ENCODE peak calls at places on chromosomes 16 and 17, in eight cellular contexts. Q is mesendoderm; F is HFF-Myc; V is fibroblast of the aortic adventitia; A is NB4; S is T-helper 17 cell; X is effector memory CD8-positive, alpha-beta T cell; K is lung. G is an unnamed sample.

GRCh38 chr16:55502801-55503366 is 6.0 kb upstream of the LPCAT2 start:
- DNase-seq in F (peak), Q (no peak), V (peak), S (no peak), X (no peak), K (peak), A (no peak), G (no peak)

GRCh38 chr17:43416998-43417891 is 18.5 kb downstream of the ARL4D start:
- DNase-seq in F (no peak), X (no peak), S (no peak), A (no peak), Q (no peak), V (peak), K (peak), G (no peak)

GRCh38 chr17:39629894-39630293 is 3.1 kb downstream of the PPP1R1B start:
- DNase-seq in A (peak), F (no peak), V (no peak), S (no peak), X (no peak), Q (no peak), K (no peak), G (no peak)

GRCh38 chr16:4410335-4411075 is 5.9 kb downstream of the CORO7 start:
- DNase-seq in S (no peak), X (no peak), Q (no peak), F (peak), V (peak), K (no peak), A (no peak), G (no peak)

GRCh38 chr16:23847938-23848337 is 12.2 kb downstream of the PRKCB start:
- DNase-seq in F (no peak), Q (no peak), S (no peak), X (peak), K (no peak), A (peak), V (no peak), G (peak)

GRCh38 chr17:43434902-43435319 is 36.1 kb downstream of the ARL4D start:
- DNase-seq in K (no peak), F (no peak), Q (no peak), V (no peak), X (no peak), S (no peak), A (no peak), G (no peak)

GRCh38 chr16:56506941-56507340 is 12.9 kb downstream of the BBS2 start:
- DNase-seq in X (no peak), F (no peak), A (no peak), K (no peak), S (no peak), V (peak), Q (no peak), G (no peak)

GRCh38 chr16:68287276-68288251 is 23.2 kb downstream of the SLC7A6OS start:
- DNase-seq in V (peak), X (peak), K (peak), A (peak), S (peak), Q (no peak), F (peak), G (peak)

GRCh38 chr16:2985893-2986355 is 5.7 kb upstream of the PKMYT1 start:
- DNase-seq in V (no peak), Q (no peak), X (no peak), S (no peak), A (no peak), F (no peak), K (no peak), G (no peak)

GRCh38 chr17:73293031-73293430 is 18.8 kb downstream of the CDC42EP4 start:
- DNase-seq in Q (no peak), F (no peak), A (no peak), V (no peak), X (no peak), S (no peak), K (no peak), G (no peak)

GRCh38 chr17:74772071-74772470 is 4.1 kb downstream of the NAT9 start:
- DNase-seq in V (no peak), S (no peak), A (no peak), X (no peak), K (no peak), F (no peak), Q (no peak), G (no peak)

GRCh38 chr16:84832488-84833141 is 12.8 kb downstream of the CRISPLD2 start:
- DNase-seq in Q (no peak), X (no peak), F (peak), K (peak), A (peak), S (no peak), V (peak), G (peak)